ENCODE peak calls at places on chromosomes 13 and 19, in nine cellular contexts. I is cardiac muscle cell; G is CD4-positive, alpha-beta T cell; Z is type B pancreatic cell; A is HFF-Myc; C is uterus; R is mesothelial cell of epicardium; D is brain microvascular endothelial cell; U is body of pancreas. L is an unnamed sample.

GRCh38 chr19:33818426-33818825 is 21.8 kb downstream of the KCTD15 start:
- DNase-seq in Z (no peak), U (no peak), R (no peak), C (no peak), D (no peak), A (no peak), G (no peak), I (no peak), L (no peak)

GRCh38 chr13:103694033-103694432 is 627.8 kb upstream of the SLC10A2 start:
- DNase-seq in A (no peak), U (no peak), D (no peak), R (no peak), Z (no peak), I (no peak), G (no peak), C (no peak), L (no peak)

GRCh38 chr19:37905936-37906867 is at the start of gene WDR87:
- DNase-seq in R (no peak), Z (peak; percentile 87), U (peak; percentile 60), A (no peak), C (peak; percentile 25), D (no peak), I (peak; percentile 17), G (peak; percentile 62), L (peak; percentile 77)

GRCh38 chr19:38596057-38596981 is 21.4 kb downstream of the MAP4K1 start:
- DNase-seq in I (peak; percentile 16), G (no peak), A (peak; percentile 9), D (no peak), U (peak; percentile 79), C (no peak), R (peak; percentile 64), Z (peak; percentile 89), L (peak; percentile 76)

GRCh38 chr13:112869202-112870061 is 99.6 kb upstream of the MCF2L start:
- DNase-seq in R (no peak), D (no peak), Z (no peak), U (no peak), I (no peak), A (peak; percentile 15), G (no peak), C (no peak), L (no peak)

GRCh38 chr13:80363890-80364503 is 23.1 kb upstream of the SPRY2 start:
- DNase-seq in R (no peak), Z (no peak), U (no peak), I (peak; percentile 57), G (no peak), D (no peak), A (no peak), C (no peak), L (no peak)

GRCh38 chr19:5903054-5903501 is 512 bp downstream of the NDUFA11 start:
- DNase-seq in I (peak; percentile 65), C (no peak), U (no peak), Z (no peak), R (no peak), D (peak; percentile 28), G (no peak), A (no peak), L (no peak)

GRCh38 chr13:31209172-31209818 is 9.5 kb downstream of the B3GLCT start:
- DNase-seq in R (no peak), U (peak; percentile 33), Z (no peak), D (no peak), G (no peak), C (peak; percentile 70), A (no peak), I (peak; percentile 78), L (no peak)

GRCh38 chr13:43766766-43767165 is 20.0 kb downstream of the ENOX1 start:
- DNase-seq in A (no peak), U (no peak), Z (no peak), I (peak; percentile 28), D (no peak), R (no peak), C (peak; percentile 34), G (no peak), L (no peak)

GRCh38 chr19:55635856-55636440 is 4.9 kb upstream of the ZNF580 start:
- DNase-seq in C (no peak), G (no peak), Z (no peak), D (no peak), R (no peak), I (no peak), U (no peak), A (no peak), L (no peak)

GRCh38 chr19:40392894-40393517 is 3.0 kb upstream of the HIPK4 start:
- DNase-seq in R (no peak), U (peak; percentile 25), Z (no peak), C (no peak), D (no peak), I (no peak), G (no peak), A (no peak), L (peak; percentile 94)

GRCh38 chr19:31167695-31168094 is 181.5 kb downstream of the TSHZ3 start:
- DNase-seq in G (no peak), Z (no peak), A (no peak), R (no peak), I (no peak), U (no peak), D (no peak), C (no peak), L (no peak)
- TF ChIP-seq CTCF in G (no peak), Z (no peak), A (no peak), R (no peak), I (no peak), U (no peak), D (no peak), C (no peak), L (no peak)

GRCh38 chr19:27774827-27775226 is 1438.1 kb downstream of the UQCRFS1 start:
- DNase-seq in U (no peak), A (no peak), D (no peak), G (no peak), C (no peak), I (no peak), R (no peak), Z (peak; percentile 58), L (no peak)
- TF ChIP-seq CTCF in U (no peak), A (peak; percentile 39), D (peak; percentile 62), G (peak; percentile 17), C (no peak), I (peak; percentile 9), R (no peak), Z (peak; percentile 23), L (peak; percentile 21)

GRCh38 chr19:4386038-4386782 is 14.1 kb downstream of the SH3GL1 start:
- DNase-seq in I (no peak), U (no peak), Z (no peak), C (no peak), R (no peak), G (no peak), A (no peak), D (no peak), L (no peak)
- TF ChIP-seq CTCF in I (no peak), U (no peak), Z (peak; percentile 53), C (no peak), R (peak; percentile 35), G (no peak), A (no peak), D (peak; percentile 54), L (no peak)

GRCh38 chr13:85828094-85828684 is 29.0 kb upstream of the SLITRK6 start:
- DNase-seq in U (no peak), I (peak; percentile 39), C (no peak), A (no peak), D (peak; percentile 6), G (no peak), R (no peak), Z (no peak), L (no peak)
- TF ChIP-seq CTCF in U (peak; percentile 48), I (peak; percentile 66), C (no peak), A (peak; percentile 51), D (peak; percentile 61), G (peak; percentile 63), R (peak; percentile 68), Z (peak; percentile 89), L (no peak)

DNA sequence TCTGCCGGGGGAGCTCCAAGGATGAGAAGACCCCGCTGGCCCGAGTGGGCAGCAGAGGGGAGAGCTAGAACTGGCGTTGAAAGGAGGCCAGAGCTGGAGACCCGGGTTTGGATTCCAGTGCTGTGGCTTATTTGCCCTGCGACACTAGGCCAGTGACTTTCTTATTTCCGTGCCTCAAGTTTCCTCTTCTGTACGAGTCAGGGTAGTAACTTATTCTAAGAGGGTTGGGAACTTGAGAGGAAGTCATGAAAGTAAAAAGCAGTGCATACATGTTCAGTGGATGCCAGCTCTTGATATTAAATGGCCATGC is 670 bp downstream of the FAM32A start:
- DNase-seq in G (no peak), U (no peak), A (no peak), I (no peak), Z (no peak), C (no peak), R (no peak), D (peak; percentile 19), L (no peak)
- TF ChIP-seq CTCF in G (peak; percentile 43), U (peak; percentile 15), A (peak; percentile 50), I (peak; percentile 48), Z (no peak), C (peak; percentile 19), R (peak; percentile 43), D (peak; percentile 72), L (no peak)

DNA sequence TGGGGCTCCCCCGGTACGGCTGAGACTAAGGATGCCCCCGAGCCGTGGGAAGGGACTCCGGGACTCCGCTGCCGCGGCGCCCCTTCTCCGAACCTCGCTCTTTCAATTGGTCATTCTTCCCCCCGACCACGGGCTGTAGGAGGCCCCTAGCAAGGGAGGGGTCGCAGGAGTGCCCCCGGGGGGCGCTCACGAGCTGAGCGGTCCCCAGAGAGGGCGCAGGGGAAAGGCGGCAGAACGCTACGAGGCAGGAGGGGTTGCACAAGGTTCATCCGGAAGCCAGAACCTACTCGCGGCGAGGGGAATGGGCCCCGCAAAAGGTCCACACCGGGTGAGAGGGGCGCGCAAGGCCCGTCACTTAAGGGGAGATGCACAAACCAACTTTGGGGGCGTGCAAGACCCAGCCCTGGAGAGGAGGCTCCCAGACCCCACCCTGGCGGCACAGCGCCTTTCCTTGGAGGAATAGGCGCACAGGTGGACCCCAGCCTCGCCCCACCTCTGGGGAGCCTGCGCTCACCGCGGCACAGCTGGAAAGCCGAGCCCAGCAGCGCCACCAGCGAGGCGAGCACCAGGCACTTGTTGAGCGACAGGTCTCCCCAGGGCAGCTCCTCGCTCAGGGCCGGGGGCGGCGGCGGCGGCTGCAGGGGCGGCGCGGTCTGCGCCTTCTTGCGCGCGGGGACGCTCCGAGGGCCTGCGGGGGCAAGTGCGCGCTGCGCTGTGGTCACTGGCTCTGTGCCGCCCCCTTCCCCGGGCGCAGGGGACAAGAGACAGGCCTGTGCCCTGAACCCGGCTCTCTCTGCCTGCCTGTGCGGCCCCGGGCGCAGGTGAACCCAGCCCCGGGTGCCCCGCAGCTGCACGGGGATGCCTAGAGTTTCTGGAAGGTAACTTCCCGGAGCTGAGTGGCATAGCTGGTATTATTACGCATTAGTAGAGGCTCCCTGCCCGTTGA is 2.8 kb downstream of the JSRP1 start:
- DNase-seq in I (no peak), D (no peak), C (no peak), Z (peak; percentile 74), A (no peak), U (no peak), R (no peak), G (peak; percentile 70), L (no peak)
- TF ChIP-seq CTCF in I (peak; percentile 19), D (peak; percentile 48), C (no peak), Z (peak; percentile 52), A (peak; percentile 28), U (no peak), R (no peak), G (peak; percentile 70), L (no peak)